ENCODE peak calls at places on chromosome 5, in five cellular contexts. Q, C, T, M and Y are unnamed samples. For H3K36me3, the result is how much of the 10 kb centered on the place peaks cover.

GRCh38 chr5:65076251-65076869 is 307.6 kb downstream of the CWC27 start:
- DNase-seq in Q (peak), C (peak), T (peak), M (peak), Y (peak)

GRCh38 chr5:142516732-142517131 is 169.2 kb downstream of the FGF1 start:
- DNase-seq in Q (no peak), C (no peak), T (no peak), M (no peak), Y (no peak)

GRCh38 chr5:116543501-116543900 is 31.1 kb downstream of the SEMA6A start:
- DNase-seq in Q (no peak), C (peak), T (no peak), M (no peak), Y (no peak)

GRCh38 chr5:98975223-98975622 is 46.4 kb upstream of the CHD1 start:
- DNase-seq in Q (no peak), C (peak), T (no peak), M (no peak), Y (no peak)

GRCh38 chr5:134438641-134439621 is 27.2 kb upstream of the CDKN2AIPNL start:
- DNase-seq in Q (no peak), C (peak), T (peak), M (no peak), Y (peak)

GRCh38 chr5:32071351-32071944 is 102.7 kb downstream of the GOLPH3 start:
- DNase-seq in Q (no peak), C (peak), T (no peak), M (no peak), Y (peak)

GRCh38 chr5:40401965-40402364 is 277.8 kb upstream of the PTGER4 start:
- DNase-seq in Q (no peak), C (peak), T (no peak), M (no peak), Y (peak)

GRCh38 chr5:108728566-108729305 is 19.0 kb upstream of the FER start:
- DNase-seq in Q (no peak), C (no peak), T (no peak), M (peak), Y (no peak)

GRCh38 chr5:164433471-164433870 is 928.1 kb downstream of the MAT2B start:
- DNase-seq in Q (no peak), C (peak), T (no peak), M (no peak), Y (no peak)

GRCh38 chr5:152546493-152546892 is 141.4 kb upstream of the NMUR2 start:
- DNase-seq in Q (no peak), C (peak), T (no peak), M (no peak), Y (no peak)

GRCh38 chr5:112697301-112697700 is 40.4 kb upstream of the APC start:
- DNase-seq in Q (no peak), C (no peak), T (no peak), M (no peak), Y (no peak)

GRCh38 chr5:78621269-78621871 is 27.2 kb downstream of the LHFPL2 start:
- DNase-seq in Q (no peak), C (no peak), T (no peak), M (no peak), Y (peak)

GRCh38 chr5:136225796-136226195 is 32.8 kb upstream of the SMIM32 start:
- DNase-seq in Q (no peak), C (no peak), T (no peak), M (no peak), Y (no peak)

GRCh38 chr5:128349044-128349629 is 188.9 kb downstream of the FBN2 start:
- DNase-seq in Q (no peak), C (peak), T (no peak), M (no peak), Y (no peak)

GRCh38 chr5:6905423-6905822 is 192.2 kb downstream of the TENT4A start:
- DNase-seq in Q (no peak), C (no peak), T (no peak), M (no peak), Y (peak)

GRCh38 chr5:76326559-76327351 is 76.3 kb upstream of the IQGAP2 start:
- DNase-seq in Q (peak), C (no peak), T (no peak), M (no peak), Y (no peak)

GRCh38 chr5:73856972-73857371 is 231.0 kb downstream of the ARHGEF28 start:
- DNase-seq in Q (no peak), C (no peak), T (no peak), M (peak), Y (peak)

GRCh38 chr5:138775034-138775433 is 21.8 kb downstream of the CTNNA1 start:
- DNase-seq in Q (no peak), C (no peak), T (peak), M (no peak), Y (no peak)

GRCh38 chr5:179167871-179168451 is 107.8 kb downstream of the ZNF354C start:
- DNase-seq in Q (no peak), C (no peak), T (no peak), M (no peak), Y (peak)

GRCh38 chr5:177973066-177973635 is 22.9 kb downstream of the PROP1 start:
- DNase-seq in Q (no peak), C (no peak), T (no peak), M (no peak), Y (no peak)

GRCh38 chr5:71887680-71888079 is 168.6 kb downstream of the CARTPT start:
- DNase-seq in Q (peak), C (peak), T (peak), M (peak), Y (peak)

GRCh38 chr5:178644826-178645545 is 18.1 kb upstream of the CLK4 start:
- DNase-seq in Q (no peak), C (peak), T (no peak), M (no peak), Y (peak)

GRCh38 chr5:673837-674629 is 19.1 kb downstream of the TPPP start:
- DNase-seq in Q (no peak), C (no peak), T (no peak), M (no peak), Y (peak)

GRCh38 chr5:26833596-26833995 is 204.8 kb downstream of the CDH9 start:
- DNase-seq in Q (no peak), C (peak), T (no peak), M (no peak), Y (no peak)

GRCh38 chr5:57450991-57451876 is 31.4 kb downstream of the ACTBL2 start:
- DNase-seq in Q (no peak), C (no peak), T (no peak), M (no peak), Y (no peak)

GRCh38 chr5:93572773-93573626 is 8.0 kb downstream of the NR2F1-AS1 start:
- DNase-seq in Q (peak), C (no peak), T (no peak), M (no peak), Y (peak)

GRCh38 chr5:79436821-79437220 is 77.1 kb downstream of the HOMER1 start:
- DNase-seq in Q (no peak), C (no peak), T (no peak), M (no peak), Y (peak)

GRCh38 chr5:161030219-161030618 is 178.2 kb upstream of the ATP10B start:
- DNase-seq in Q (no peak), C (no peak), T (no peak), M (no peak), Y (no peak)

GRCh38 chr5:157205708-157206107 is 25.1 kb downstream of the ITK start:
- DNase-seq in Q (no peak), C (no peak), T (no peak), M (no peak), Y (no peak)
- H3K36me3 ChIP-seq in Q (under half), C (under half), T (under half), M (under half), Y (under half)

GRCh38 chr5:176875014-176875550 is 24.1 kb downstream of the HK3 start:
- DNase-seq in Q (no peak), C (no peak), T (no peak), M (no peak), Y (no peak)

GRCh38 chr5:176874198-176874780 is 24.9 kb downstream of the HK3 start:
- DNase-seq in Q (no peak), C (no peak), T (no peak), M (no peak), Y (no peak)

GRCh38 chr5:176877793-176878331 is 21.3 kb downstream of the HK3 start:
- DNase-seq in Q (no peak), C (no peak), T (no peak), M (no peak), Y (no peak)

GRCh38 chr5:176876506-176877431 is 22.4 kb downstream of the HK3 start:
- DNase-seq in Q (no peak), C (no peak), T (no peak), M (no peak), Y (no peak)

GRCh38 chr5:176875783-176876505 is 23.2 kb downstream of the HK3 start:
- DNase-seq in Q (no peak), C (no peak), T (no peak), M (no peak), Y (no peak)
- TF ChIP-seq EZH2 in Q (no peak), C (no peak), T (no peak), M (no peak), Y (peak)

GRCh38 chr5:43037929-43038510 is 2.1 kb downstream of the ANXA2R start:
- DNase-seq in Q (peak), C (peak), T (no peak), M (peak), Y (peak)

GRCh38 chr5:43036409-43036808 is 3.7 kb downstream of the ANXA2R start:
- DNase-seq in Q (no peak), C (no peak), T (no peak), M (no peak), Y (no peak)

GRCh38 chr5:43036856-43037711 is 3.0 kb downstream of the ANXA2R start:
- DNase-seq in Q (peak), C (peak), T (no peak), M (no peak), Y (peak)

GRCh38 chr5:43034591-43034968 is 5.5 kb downstream of the ANXA2R start:
- DNase-seq in Q (peak), C (peak), T (no peak), M (no peak), Y (no peak)

DNA sequence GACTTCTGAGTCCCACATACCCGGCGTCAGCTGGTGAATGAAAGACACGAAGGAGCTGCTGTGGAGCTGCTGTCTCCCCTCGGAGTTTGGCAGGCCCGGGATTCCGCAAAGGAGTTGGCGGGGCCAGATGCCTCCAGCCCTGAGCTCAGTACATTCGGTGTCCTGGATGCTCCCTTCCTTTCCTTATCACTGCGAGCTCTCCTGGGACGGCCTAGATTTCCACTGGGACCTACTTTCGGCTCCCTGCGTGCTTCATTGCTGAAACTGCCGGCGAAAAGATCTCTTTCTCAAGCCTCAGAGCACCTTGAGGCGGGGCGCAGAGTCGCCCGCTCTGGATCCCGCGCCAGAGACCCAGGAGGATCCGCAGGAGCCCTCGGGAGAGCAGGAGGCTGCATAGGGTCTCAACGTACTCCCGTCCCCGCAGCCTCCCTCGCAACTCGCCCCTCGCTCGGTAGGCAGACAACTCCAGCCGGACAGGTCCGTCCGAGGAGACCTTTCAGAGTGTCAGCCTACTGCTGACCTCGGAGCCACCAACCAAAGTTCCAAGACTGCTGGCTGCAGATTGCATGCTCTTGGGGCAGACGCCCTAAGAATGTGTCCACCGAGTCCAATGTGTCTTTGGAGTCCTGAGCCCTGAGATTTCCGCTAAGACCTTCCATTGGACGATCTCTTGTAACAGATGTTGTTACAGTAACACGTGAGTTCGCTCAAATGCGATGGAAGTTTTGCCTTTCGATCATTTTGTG is 6.1 kb downstream of the ANXA2R start:
- DNase-seq in Q (peak), C (no peak), T (no peak), M (no peak), Y (no peak)
- H3K9ac ChIP-seq in Q (no peak), C (peak), T (no peak), M (no peak), Y (no peak)

GRCh38 chr5:36179950-36180349 is 28.0 kb downstream of the SKP2 start:
- DNase-seq in Q (no peak), C (no peak), T (no peak), M (no peak), Y (no peak)
- H3K36me3 ChIP-seq in Q (half or more), C (under half), T (under half), M (under half), Y (half or more)

DNA sequence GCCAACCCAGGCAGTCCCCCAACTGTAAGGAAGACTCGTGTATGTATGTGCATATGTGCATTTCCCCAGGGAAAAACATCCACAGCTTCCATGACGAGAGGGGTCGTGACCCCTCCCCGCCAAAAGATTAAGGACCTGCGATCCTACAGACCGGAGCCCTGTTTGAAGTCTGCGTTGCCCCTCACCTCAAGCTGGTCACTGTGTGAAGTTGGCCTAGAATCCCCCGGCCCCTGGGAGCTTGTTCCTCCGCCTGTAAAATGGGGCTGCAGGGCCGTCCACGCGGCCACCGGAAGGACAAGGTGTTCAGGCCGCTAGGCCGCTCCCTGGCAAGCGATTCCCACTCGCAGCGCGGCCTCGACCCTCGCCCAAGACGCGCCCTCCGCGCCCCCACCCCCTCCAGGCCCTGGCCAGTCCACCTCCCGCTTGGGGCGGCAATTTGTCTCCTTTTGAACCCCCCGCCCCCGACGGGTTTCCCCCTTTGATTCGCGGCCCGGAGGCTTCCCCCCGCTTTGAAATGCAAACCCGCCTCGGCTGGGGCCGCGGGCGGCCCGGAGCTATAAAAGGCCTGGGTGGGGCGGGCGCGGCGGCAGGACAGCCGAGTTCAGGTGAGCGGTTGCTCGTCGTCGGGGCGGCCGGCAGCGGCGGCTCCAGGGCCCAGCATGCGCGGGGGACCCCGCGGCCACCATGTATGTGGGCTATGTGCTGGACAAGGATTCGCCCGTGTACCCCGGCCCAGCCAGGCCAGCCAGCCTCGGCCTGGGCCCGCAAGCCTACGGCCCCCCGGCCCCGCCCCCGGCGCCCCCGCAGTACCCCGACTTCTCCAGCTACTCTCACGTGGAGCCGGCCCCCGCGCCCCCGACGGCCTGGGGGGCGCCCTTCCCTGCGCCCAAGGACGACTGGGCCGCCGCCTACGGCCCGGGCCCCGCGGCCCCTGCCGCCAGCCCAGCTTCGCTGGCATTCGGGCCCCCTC is at the start of gene CDX1:
- DNase-seq in Q (no peak), C (no peak), T (no peak), M (no peak), Y (no peak)
- TF ChIP-seq EZH2 in Q (peak), C (no peak), T (no peak), M (no peak), Y (no peak)

GRCh38 chr5:75235711-75236110 is 967 bp downstream of the ANKRD31 start:
- DNase-seq in Q (no peak), C (no peak), T (no peak), M (no peak), Y (no peak)
- H3K9ac ChIP-seq in Q (no peak), C (no peak), T (peak), M (no peak), Y (no peak)